ENCODE peak calls at places on chromosome 10, in four cellular contexts. One of them, this sample, is unnamed. For H3K4me1, the result is how much of the 10 kb centered on the place peaks cover.

GRCh38 chr10:49602380-49603023 is 7.6 kb upstream of the SLC18A3 start:
- DNase-seq in CD8-positive, alpha-beta T cell: no peak
- DNase-seq in heart left ventricle: no peak
- DNase-seq in fibroblast of lung: no peak
- DNase-seq in this sample: no peak

GRCh38 chr10:30231071-30231652 is 117.9 kb downstream of the MTPAP start:
- DNase-seq in CD8-positive, alpha-beta T cell: no peak
- DNase-seq in heart left ventricle: no peak
- DNase-seq in fibroblast of lung: no peak
- DNase-seq in this sample: no peak

GRCh38 chr10:3757638-3758490 is 27.1 kb downstream of the KLF6 start:
- DNase-seq in CD8-positive, alpha-beta T cell: peak
- DNase-seq in heart left ventricle: no peak
- DNase-seq in fibroblast of lung: no peak
- DNase-seq in this sample: no peak

GRCh38 chr10:50951451-50951850 is 66.0 kb upstream of the A1CF start:
- DNase-seq in CD8-positive, alpha-beta T cell: no peak
- DNase-seq in heart left ventricle: no peak
- DNase-seq in fibroblast of lung: no peak
- DNase-seq in this sample: no peak

GRCh38 chr10:35079763-35080162 is 10.4 kb downstream of the CUL2 start:
- DNase-seq in CD8-positive, alpha-beta T cell: no peak
- DNase-seq in heart left ventricle: no peak
- DNase-seq in fibroblast of lung: peak
- DNase-seq in this sample: no peak

GRCh38 chr10:132388901-132389630 is 7.9 kb upstream of the PWWP2B start:
- DNase-seq in CD8-positive, alpha-beta T cell: no peak
- DNase-seq in heart left ventricle: peak
- DNase-seq in fibroblast of lung: no peak
- DNase-seq in this sample: peak

GRCh38 chr10:2963889-2964631 is 103.3 kb upstream of the PFKP start:
- DNase-seq in CD8-positive, alpha-beta T cell: no peak
- DNase-seq in heart left ventricle: no peak
- DNase-seq in fibroblast of lung: no peak
- DNase-seq in this sample: no peak

GRCh38 chr10:132546567-132547420 is 9.2 kb downstream of the INPP5A start:
- DNase-seq in CD8-positive, alpha-beta T cell: no peak
- DNase-seq in heart left ventricle: no peak
- DNase-seq in fibroblast of lung: no peak
- DNase-seq in this sample: peak

GRCh38 chr10:70494536-70494935 is 16.0 kb downstream of the PALD1 start:
- DNase-seq in CD8-positive, alpha-beta T cell: no peak
- DNase-seq in heart left ventricle: no peak
- DNase-seq in fibroblast of lung: peak
- DNase-seq in this sample: no peak

GRCh38 chr10:12549297-12549696 is 199.9 kb downstream of the CAMK1D start:
- DNase-seq in CD8-positive, alpha-beta T cell: no peak
- DNase-seq in heart left ventricle: no peak
- DNase-seq in fibroblast of lung: no peak
- DNase-seq in this sample: no peak

GRCh38 chr10:43649149-43649523 is 455 bp upstream of the ZNF32 start:
- DNase-seq in CD8-positive, alpha-beta T cell: no peak
- DNase-seq in heart left ventricle: no peak
- DNase-seq in fibroblast of lung: no peak
- DNase-seq in this sample: no peak
- H3K27ac ChIP-seq in CD8-positive, alpha-beta T cell: peak
- H3K27ac ChIP-seq in heart left ventricle: peak
- H3K27ac ChIP-seq in fibroblast of lung: peak
- H3K27ac ChIP-seq in this sample: peak

GRCh38 chr10:25231751-25232150 is 57.0 kb downstream of the GPR158 start:
- DNase-seq in CD8-positive, alpha-beta T cell: no peak
- DNase-seq in heart left ventricle: no peak
- DNase-seq in fibroblast of lung: no peak
- DNase-seq in this sample: no peak
- H3K4me3 ChIP-seq in CD8-positive, alpha-beta T cell: no peak
- H3K4me3 ChIP-seq in heart left ventricle: no peak
- H3K4me3 ChIP-seq in fibroblast of lung: no peak
- H3K4me3 ChIP-seq in this sample: no peak

GRCh38 chr10:114367676-114368391 is 36.5 kb downstream of the AFAP1L2 start:
- DNase-seq in CD8-positive, alpha-beta T cell: no peak
- DNase-seq in heart left ventricle: no peak
- DNase-seq in fibroblast of lung: peak
- DNase-seq in this sample: no peak

GRCh38 chr10:114364726-114365125 is 39.6 kb downstream of the AFAP1L2 start:
- DNase-seq in CD8-positive, alpha-beta T cell: no peak
- DNase-seq in heart left ventricle: no peak
- DNase-seq in fibroblast of lung: no peak
- DNase-seq in this sample: no peak

GRCh38 chr10:114363745-114364460 is 40.4 kb downstream of the AFAP1L2 start:
- DNase-seq in CD8-positive, alpha-beta T cell: no peak
- DNase-seq in heart left ventricle: no peak
- DNase-seq in fibroblast of lung: peak
- DNase-seq in this sample: no peak

GRCh38 chr10:114370199-114370598 is 34.1 kb downstream of the AFAP1L2 start:
- DNase-seq in CD8-positive, alpha-beta T cell: no peak
- DNase-seq in heart left ventricle: no peak
- DNase-seq in fibroblast of lung: peak
- DNase-seq in this sample: no peak

DNA sequence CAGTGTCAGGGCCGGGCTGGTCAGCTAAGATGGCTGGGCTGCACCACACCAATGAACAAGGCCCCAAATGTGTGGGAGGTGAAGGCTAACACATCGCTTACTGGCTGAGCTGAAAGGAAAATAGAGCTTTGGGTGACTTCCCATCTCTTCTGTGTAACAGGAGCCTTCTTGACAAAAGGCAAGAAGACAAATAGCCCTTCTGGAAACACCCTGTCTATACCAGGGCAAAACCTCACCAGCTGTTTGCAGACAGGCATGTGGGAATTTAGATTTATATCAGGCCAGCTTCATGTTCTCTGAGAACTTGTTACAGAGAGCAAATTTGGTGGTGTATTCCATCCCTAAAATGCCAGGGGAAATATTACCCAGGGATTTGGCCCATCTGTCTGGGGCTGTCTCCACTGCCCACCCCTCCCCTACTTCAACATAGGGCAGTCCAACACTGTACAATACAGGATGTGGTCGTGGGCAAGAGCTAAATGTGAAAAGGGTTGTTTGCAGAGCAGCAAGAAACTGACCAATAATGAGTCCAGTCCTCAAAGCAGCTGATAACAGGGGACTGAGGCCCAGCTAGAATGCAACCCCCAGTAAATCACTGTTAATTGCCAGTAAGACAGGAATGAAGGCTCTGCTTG is 37.1 kb downstream of the AFAP1L2 start:
- DNase-seq in CD8-positive, alpha-beta T cell: no peak
- DNase-seq in heart left ventricle: no peak
- DNase-seq in fibroblast of lung: peak
- DNase-seq in this sample: no peak
- H3K4me1 ChIP-seq in CD8-positive, alpha-beta T cell: under half
- H3K4me1 ChIP-seq in heart left ventricle: under half
- H3K4me1 ChIP-seq in fibroblast of lung: under half
- H3K4me1 ChIP-seq in this sample: under half

GRCh38 chr10:77925410-77925794 is 1.2 kb downstream of the DLG5 start:
- DNase-seq in CD8-positive, alpha-beta T cell: no peak
- DNase-seq in heart left ventricle: no peak
- DNase-seq in fibroblast of lung: peak
- DNase-seq in this sample: no peak

GRCh38 chr10:77926566-77927342 is at the start of gene DLG5:
- DNase-seq in CD8-positive, alpha-beta T cell: no peak
- DNase-seq in heart left ventricle: peak
- DNase-seq in fibroblast of lung: peak
- DNase-seq in this sample: peak

GRCh38 chr10:77925795-77926565 is 575 bp downstream of the DLG5 start:
- DNase-seq in CD8-positive, alpha-beta T cell: no peak
- DNase-seq in heart left ventricle: peak
- DNase-seq in fibroblast of lung: peak
- DNase-seq in this sample: peak

GRCh38 chr10:77932016-77932715 is 5.6 kb upstream of the DLG5 start:
- DNase-seq in CD8-positive, alpha-beta T cell: no peak
- DNase-seq in heart left ventricle: no peak
- DNase-seq in fibroblast of lung: no peak
- DNase-seq in this sample: no peak

DNA sequence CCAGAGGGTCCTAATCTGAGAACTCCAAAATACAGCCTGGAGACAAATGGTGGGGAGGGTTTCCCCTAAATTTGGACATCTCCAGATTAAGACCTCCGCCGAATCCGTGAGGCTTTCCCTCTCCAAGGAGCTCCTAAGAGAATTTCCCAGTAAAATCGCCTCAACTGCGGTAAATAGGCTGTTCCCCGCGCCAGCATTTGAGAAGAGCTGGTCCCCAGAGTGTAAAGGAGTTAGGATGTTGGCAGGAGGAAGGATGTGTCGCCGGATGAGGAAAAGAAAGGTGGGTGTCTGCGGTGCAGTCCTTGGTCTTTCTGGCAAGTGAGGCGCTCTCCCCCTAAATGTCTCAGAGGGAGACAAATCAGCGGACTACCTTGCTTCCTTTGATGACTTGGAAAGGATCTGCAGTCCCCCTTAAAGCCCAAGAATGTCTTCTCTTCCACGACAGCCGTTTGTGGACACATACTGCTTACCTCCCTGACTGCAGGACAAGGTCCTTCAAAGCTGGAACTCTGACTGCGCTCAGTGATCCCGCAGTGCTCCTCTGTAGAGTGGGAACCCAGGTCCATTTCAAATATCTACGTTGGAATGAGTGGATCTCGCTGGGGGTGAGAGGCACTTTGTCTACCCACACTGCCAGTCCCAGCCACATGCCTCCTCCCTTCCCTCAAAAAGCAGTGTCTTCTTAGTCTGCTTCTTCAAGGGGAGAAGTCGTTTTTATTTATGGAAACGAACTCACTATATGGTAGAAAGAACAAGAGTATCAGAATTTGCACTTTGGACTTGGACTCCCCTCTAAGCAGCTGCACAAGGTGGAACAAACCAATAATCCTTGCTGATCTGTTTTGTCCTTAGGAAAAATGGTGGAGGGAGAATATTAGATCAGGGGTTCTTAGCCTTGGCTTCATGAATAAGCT is 1.0 kb upstream of the DLG5 start:
- DNase-seq in CD8-positive, alpha-beta T cell: no peak
- DNase-seq in heart left ventricle: no peak
- DNase-seq in fibroblast of lung: peak
- DNase-seq in this sample: no peak
- H3K27ac ChIP-seq in CD8-positive, alpha-beta T cell: no peak
- H3K27ac ChIP-seq in heart left ventricle: peak
- H3K27ac ChIP-seq in fibroblast of lung: no peak
- H3K27ac ChIP-seq in this sample: no peak

This sample was measured in kidney.